ENCODE peak calls at places on chromosome 21, in ten cellular contexts. I is GM10248, S is kidney tubule cell, K is PC-3, M is HAP-1, L is RWPE1, V is WERI-Rb-1, J is dorsolateral prefrontal cortex, Q is NCI-H1436, C is NCI-H460. G is an unnamed sample.

GRCh38 chr21:38258803-38259485 is 2.2 kb downstream of the KCNJ15 start:
- DNase-seq in I (no peak), S (peak; percentile 87), K (peak; percentile 22), M (no peak), L (no peak), V (no peak), J (no peak), Q (no peak), C (no peak), G (no peak)

GRCh38 chr21:26148071-26148470 is 22.5 kb downstream of the APP start:
- DNase-seq in I (no peak), S (peak; percentile 81), K (no peak), M (no peak), L (no peak), V (no peak), J (no peak), Q (no peak), C (no peak), G (no peak)

GRCh38 chr21:45319461-45320211 is 31.9 kb upstream of the POFUT2 start:
- DNase-seq in I (no peak), S (no peak), K (no peak), M (no peak), L (no peak), V (peak; percentile 15), J (no peak), Q (no peak), C (no peak), G (no peak)

GRCh38 chr21:15064576-15065380 is at the start of gene NRIP1:
- DNase-seq in I (peak; percentile 85), S (peak; percentile 93), K (peak; percentile 89), M (peak; percentile 84), L (peak; percentile 67), V (peak; percentile 90), J (peak; percentile 81), Q (peak; percentile 66), C (peak; percentile 69), G (peak; percentile 54)

GRCh38 chr21:33751120-33751519 is 108.8 kb downstream of the ITSN1 start:
- DNase-seq in I (no peak), S (no peak), K (no peak), M (no peak), L (no peak), V (no peak), J (no peak), Q (no peak), C (no peak), G (no peak)

GRCh38 chr21:36706951-36707762 is 8.2 kb downstream of the SIM2 start:
- DNase-seq in I (no peak), S (peak; percentile 62), K (no peak), M (no peak), L (no peak), V (no peak), J (no peak), Q (no peak), C (no peak), G (no peak)

GRCh38 chr21:36454079-36454478 is 25.8 kb downstream of the CLDN14 start:
- DNase-seq in I (no peak), S (peak; percentile 73), K (no peak), M (no peak), L (no peak), V (no peak), J (no peak), Q (no peak), C (no peak), G (no peak)

GRCh38 chr21:36461918-36462486 is 17.9 kb downstream of the CLDN14 start:
- DNase-seq in I (no peak), S (peak; percentile 91), K (peak; percentile 58), M (no peak), L (no peak), V (no peak), J (no peak), Q (no peak), C (no peak), G (no peak)

GRCh38 chr21:39011911-39012310 is 171.3 kb downstream of the PSMG1 start:
- DNase-seq in I (no peak), S (no peak), K (no peak), M (no peak), L (no peak), V (no peak), J (no peak), Q (no peak), C (no peak), G (no peak)

GRCh38 chr21:42676799-42677198 is 23.4 kb downstream of the PDE9A start:
- DNase-seq in I (no peak), S (no peak), K (no peak), M (no peak), L (no peak), V (no peak), J (no peak), Q (no peak), C (no peak), G (no peak)

GRCh38 chr21:45979141-45979631 is 2.4 kb upstream of the COL6A1 start:
- DNase-seq in I (no peak), S (no peak), K (peak; percentile 79), M (peak; percentile 8), L (no peak), V (peak; percentile 52), J (no peak), Q (no peak), C (peak; percentile 22), G (no peak)

GRCh38 chr21:46096997-46097825 is 701 bp upstream of the COL6A2 start:
- DNase-seq in I (peak; percentile 18), S (no peak), K (no peak), M (peak; percentile 27), L (no peak), V (peak; percentile 19), J (no peak), Q (no peak), C (no peak), G (no peak)

GRCh38 chr21:45209046-45209445 is 78.6 kb downstream of the POFUT2 start:
- DNase-seq in I (no peak), S (peak; percentile 2), K (peak; percentile 42), M (no peak), L (peak; percentile 7), V (no peak), J (no peak), Q (no peak), C (no peak), G (peak; percentile 44)

GRCh38 chr21:38311091-38311490 is 54.3 kb downstream of the KCNJ15 start:
- DNase-seq in I (no peak), S (no peak), K (no peak), M (no peak), L (no peak), V (peak; percentile 23), J (no peak), Q (no peak), C (no peak), G (no peak)

GRCh38 chr21:45344576-45344975 is 56.9 kb upstream of the POFUT2 start:
- DNase-seq in I (no peak), S (no peak), K (no peak), M (no peak), L (no peak), V (no peak), J (no peak), Q (no peak), C (no peak), G (no peak)

GRCh38 chr21:46083271-46084040 is 14.5 kb upstream of the COL6A2 start:
- DNase-seq in I (peak; percentile 10), S (no peak), K (no peak), M (no peak), L (no peak), V (no peak), J (no peak), Q (no peak), C (no peak), G (no peak)

GRCh38 chr21:34936874-34937563 is 112.1 kb downstream of the RUNX1 start:
- DNase-seq in I (no peak), S (peak; percentile 54), K (peak; percentile 59), M (no peak), L (no peak), V (no peak), J (no peak), Q (no peak), C (no peak), G (peak; percentile 29)

GRCh38 chr21:45277101-45278045 is 10.3 kb downstream of the POFUT2 start:
- DNase-seq in I (no peak), S (no peak), K (no peak), M (no peak), L (no peak), V (peak; percentile 7), J (no peak), Q (no peak), C (no peak), G (no peak)

GRCh38 chr21:36104306-36105300 is 30.3 kb upstream of the CBR3 start:
- DNase-seq in I (no peak), S (peak; percentile 95), K (peak; percentile 77), M (peak; percentile 80), L (no peak), V (peak; percentile 77), J (peak; percentile 73), Q (no peak), C (no peak), G (no peak)